ENCODE peak calls at places on chromosomes 13 and 19, in four cellular contexts. N, S, U and K are unnamed samples.

GRCh38 chr19:16141043-16141442 is 2.4 kb upstream of the HSH2D start:
- DNase-seq in N (no peak), S (no peak), U (no peak), K (no peak)

GRCh38 chr13:33259296-33259695 is 26.3 kb downstream of the STARD13 start:
- DNase-seq in N (no peak), S (no peak), U (no peak), K (no peak)

GRCh38 chr19:5803752-5804515 is 933 bp upstream of the NRTN start:
- DNase-seq in N (peak), S (peak), U (peak), K (peak)

GRCh38 chr13:36131931-36132297 is 732 bp upstream of the DCLK1 start:
- DNase-seq in N (peak), S (no peak), U (no peak), K (no peak)

GRCh38 chr13:30196025-30196424 is 111.3 kb downstream of the KATNAL1 start:
- DNase-seq in N (peak), S (peak), U (no peak), K (no peak)

GRCh38 chr19:6393982-6394412 is 1.0 kb upstream of the GTF2F1 start:
- DNase-seq in N (no peak), S (no peak), U (peak), K (no peak)

GRCh38 chr19:29554149-29554548 is 28.4 kb downstream of the VSTM2B start:
- DNase-seq in N (no peak), S (no peak), U (no peak), K (no peak)

GRCh38 chr19:7668842-7669241 is at the start of gene RETN:
- DNase-seq in N (no peak), S (no peak), U (no peak), K (no peak)

GRCh38 chr19:13521066-13521465 is 14.8 kb upstream of the CACNA1A start:
- DNase-seq in N (no peak), S (no peak), U (no peak), K (no peak)

GRCh38 chr13:110914293-110915056 is 394 bp downstream of the ANKRD10 start:
- DNase-seq in N (peak), S (peak), U (peak), K (no peak)

GRCh38 chr13:103006706-103007426 is 59.4 kb downstream of the SLC10A2 start:
- DNase-seq in N (no peak), S (peak), U (no peak), K (no peak)

GRCh38 chr13:23375007-23375971 is 58.2 kb downstream of the SACS start:
- DNase-seq in N (peak), S (peak), U (peak), K (peak)
- TF ChIP-seq CTCF in N (no peak), S (no peak), U (peak), K (no peak)

GRCh38 chr19:42424712-42425131 is 2.5 kb downstream of the LIPE start:
- DNase-seq in N (no peak), S (no peak), U (no peak), K (no peak)
- TF ChIP-seq CTCF in N (peak), S (peak), U (no peak), K (no peak)

GRCh38 chr19:50175924-50176323 is 12.8 kb upstream of the IZUMO2 start:
- DNase-seq in N (no peak), S (no peak), U (no peak), K (no peak)
- TF ChIP-seq CTCF in N (no peak), S (no peak), U (no peak), K (no peak)

DNA sequence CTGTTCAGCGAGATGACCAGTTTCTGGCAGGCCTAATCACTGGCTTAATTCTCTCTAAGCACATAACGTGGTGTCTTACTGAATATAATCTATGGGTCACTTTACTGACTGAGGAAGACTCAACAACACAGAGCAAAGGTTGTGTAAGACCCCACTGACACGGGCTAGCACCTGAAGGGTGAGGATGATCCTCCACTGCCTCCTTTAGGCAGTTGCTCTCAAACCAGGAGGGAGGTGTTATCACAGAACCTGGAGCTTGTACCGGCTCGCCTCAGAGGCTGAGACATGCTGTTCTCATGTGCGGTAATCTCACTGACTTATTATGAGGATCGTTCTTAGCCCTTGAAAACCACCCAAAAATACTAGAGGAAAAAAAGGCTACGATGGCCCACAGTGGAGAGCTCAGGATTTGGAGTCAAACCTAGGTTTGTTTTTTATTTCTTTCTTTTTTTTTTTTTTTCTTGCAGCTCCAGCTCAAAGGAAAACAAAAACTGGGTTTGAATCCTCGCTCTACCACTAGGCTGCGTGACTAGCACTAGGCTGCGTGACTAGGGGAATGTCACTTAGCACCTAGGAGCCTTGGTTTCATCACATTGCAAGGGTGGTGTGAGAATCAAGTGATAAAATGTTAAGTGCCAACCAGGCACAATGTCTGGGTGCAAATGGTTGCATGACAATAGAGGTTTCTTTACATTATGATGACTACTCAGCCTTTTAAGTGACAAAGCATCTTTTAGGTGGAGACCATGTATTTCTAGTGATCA is 28.1 kb downstream of the RCBTB2 start:
- DNase-seq in N (no peak), S (no peak), U (no peak), K (no peak)
- TF ChIP-seq CTCF in N (no peak), S (no peak), U (no peak), K (no peak)

GRCh38 chr13:94548382-94549240 is 47.3 kb downstream of the TGDS start:
- DNase-seq in N (peak), S (peak), U (peak), K (peak)
- TF ChIP-seq CTCF in N (peak), S (peak), U (no peak), K (no peak)

GRCh38 chr19:2550431-2551171 is 74.7 kb downstream of the GADD45B start:
- DNase-seq in N (no peak), S (no peak), U (no peak), K (no peak)
- TF ChIP-seq CTCF in N (no peak), S (peak), U (no peak), K (no peak)

GRCh38 chr19:12400618-12401502 is at the start of gene ZNF799:
- DNase-seq in N (peak), S (peak), U (peak), K (peak)
- TF ChIP-seq CTCF in N (no peak), S (peak), U (no peak), K (no peak)

GRCh38 chr19:3966051-3967017 is 4.6 kb downstream of the DAPK3 start:
- DNase-seq in N (no peak), S (no peak), U (no peak), K (no peak)

GRCh38 chr19:3970808-3971598 is at the start of gene DAPK3:
- DNase-seq in N (peak), S (peak), U (peak), K (peak)

GRCh38 chr19:3968556-3969434 is 2.1 kb downstream of the DAPK3 start:
- DNase-seq in N (peak), S (peak), U (no peak), K (peak)

GRCh38 chr19:3970313-3970807 is 539 bp downstream of the DAPK3 start:
- DNase-seq in N (no peak), S (no peak), U (no peak), K (no peak)

DNA sequence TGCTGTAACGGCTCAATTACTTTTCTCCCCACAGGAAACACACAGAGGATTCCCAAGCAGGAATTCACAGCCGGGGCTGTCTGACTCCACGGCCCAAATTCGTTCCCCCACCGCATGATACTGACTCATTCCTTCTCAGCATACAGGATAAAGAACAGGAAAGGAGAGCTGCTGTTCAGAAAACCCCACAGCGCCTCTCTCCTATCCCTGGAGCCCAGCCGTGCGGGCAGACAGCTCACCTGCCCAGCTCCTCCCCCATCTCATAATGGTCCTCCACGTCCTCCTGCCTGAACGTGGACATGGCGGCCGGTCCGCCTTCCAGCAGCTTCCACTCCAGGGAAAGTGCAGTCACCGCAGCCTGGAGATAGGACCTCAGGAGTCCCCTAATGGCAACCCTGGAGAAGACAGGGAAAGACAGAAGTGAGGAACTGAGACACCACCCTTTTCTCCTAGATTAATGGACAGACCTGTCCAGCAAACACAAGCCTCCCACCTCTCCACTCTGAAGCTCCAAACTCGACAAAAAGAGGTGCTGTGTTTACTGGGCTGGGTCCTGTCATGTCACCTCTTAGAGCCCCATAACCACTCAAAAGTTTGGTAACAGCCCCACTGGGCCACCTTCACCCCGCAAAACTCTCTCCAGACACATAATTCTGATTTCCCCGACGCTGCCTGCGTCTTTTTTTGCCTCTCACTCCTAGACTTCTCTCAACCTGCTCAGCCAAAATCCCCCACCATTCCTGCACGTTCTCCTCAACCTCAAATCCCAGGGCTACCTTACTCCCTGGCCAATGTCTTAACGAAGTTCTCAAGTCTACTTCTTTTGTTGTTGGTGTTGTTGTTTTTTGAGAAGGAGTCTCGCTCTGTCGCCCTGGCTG is 1.2 kb downstream of the DAPK3 start:
- DNase-seq in N (peak), S (peak), U (no peak), K (no peak)
- TF ChIP-seq CTCF in N (peak), S (peak), U (no peak), K (no peak)